ENCODE peak calls at places on chromosomes 13 and 19, in nine cellular contexts. One of them, this sample, is unnamed. For H3K27me3, the result is how much of the 10 kb centered on the place peaks cover.

GRCh38 chr19:46115396-46116109 is 8.9 kb downstream of the IGFL3 start:
- DNase-seq in A673: no peak
- DNase-seq in CD4-positive, alpha-beta T cell: no peak
- DNase-seq in heart left ventricle: no peak
- DNase-seq in tibial artery: no peak
- DNase-seq in H9: no peak
- DNase-seq in kidney epithelial cell: peak
- DNase-seq in cardiac muscle cell: no peak
- DNase-seq in neural progenitor cell: no peak
- DNase-seq in this sample: no peak

GRCh38 chr19:20565321-20566018 is at the start of gene ZNF737:
- DNase-seq in H9: peak
- DNase-seq in neural progenitor cell: peak
- DNase-seq in cardiac muscle cell: peak
- DNase-seq in A673: peak
- DNase-seq in CD4-positive, alpha-beta T cell: peak
- DNase-seq in kidney epithelial cell: peak
- DNase-seq in tibial artery: peak
- DNase-seq in heart left ventricle: peak
- DNase-seq in this sample: peak

GRCh38 chr19:5913739-5914357 is at the start of gene CAPS:
- DNase-seq in heart left ventricle: peak
- DNase-seq in CD4-positive, alpha-beta T cell: no peak
- DNase-seq in A673: no peak
- DNase-seq in kidney epithelial cell: peak
- DNase-seq in tibial artery: peak
- DNase-seq in H9: no peak
- DNase-seq in neural progenitor cell: no peak
- DNase-seq in cardiac muscle cell: no peak
- DNase-seq in this sample: peak

GRCh38 chr19:3803114-3803888 is 17.1 kb upstream of the MATK start:
- DNase-seq in cardiac muscle cell: no peak
- DNase-seq in heart left ventricle: no peak
- DNase-seq in H9: no peak
- DNase-seq in A673: no peak
- DNase-seq in tibial artery: no peak
- DNase-seq in neural progenitor cell: no peak
- DNase-seq in kidney epithelial cell: no peak
- DNase-seq in CD4-positive, alpha-beta T cell: no peak
- DNase-seq in this sample: no peak

GRCh38 chr19:7642295-7643046 is 5.6 kb downstream of the STXBP2 start:
- DNase-seq in heart left ventricle: no peak
- DNase-seq in kidney epithelial cell: no peak
- DNase-seq in H9: no peak
- DNase-seq in A673: no peak
- DNase-seq in neural progenitor cell: no peak
- DNase-seq in cardiac muscle cell: no peak
- DNase-seq in CD4-positive, alpha-beta T cell: no peak
- DNase-seq in tibial artery: no peak
- DNase-seq in this sample: no peak

GRCh38 chr13:51675385-51675784 is 91.1 kb downstream of the WDFY2 start:
- DNase-seq in CD4-positive, alpha-beta T cell: no peak
- DNase-seq in tibial artery: no peak
- DNase-seq in cardiac muscle cell: no peak
- DNase-seq in A673: no peak
- DNase-seq in neural progenitor cell: no peak
- DNase-seq in H9: no peak
- DNase-seq in kidney epithelial cell: no peak
- DNase-seq in heart left ventricle: no peak
- DNase-seq in this sample: no peak

GRCh38 chr19:5880604-5881078 is 10.3 kb upstream of the FUT5 start:
- DNase-seq in CD4-positive, alpha-beta T cell: no peak
- DNase-seq in A673: no peak
- DNase-seq in H9: no peak
- DNase-seq in heart left ventricle: peak
- DNase-seq in kidney epithelial cell: no peak
- DNase-seq in tibial artery: no peak
- DNase-seq in neural progenitor cell: no peak
- DNase-seq in cardiac muscle cell: peak
- DNase-seq in this sample: no peak

GRCh38 chr19:55027472-55028337 is 10.4 kb downstream of the GP6 start:
- DNase-seq in A673: peak
- DNase-seq in heart left ventricle: no peak
- DNase-seq in tibial artery: no peak
- DNase-seq in cardiac muscle cell: no peak
- DNase-seq in kidney epithelial cell: no peak
- DNase-seq in H9: no peak
- DNase-seq in neural progenitor cell: no peak
- DNase-seq in CD4-positive, alpha-beta T cell: no peak
- DNase-seq in this sample: no peak

GRCh38 chr13:107374038-107374437 is 806.1 kb upstream of the ARGLU1 start:
- DNase-seq in tibial artery: no peak
- DNase-seq in heart left ventricle: no peak
- DNase-seq in A673: no peak
- DNase-seq in neural progenitor cell: no peak
- DNase-seq in cardiac muscle cell: no peak
- DNase-seq in kidney epithelial cell: no peak
- DNase-seq in H9: no peak
- DNase-seq in CD4-positive, alpha-beta T cell: no peak
- DNase-seq in this sample: no peak

GRCh38 chr13:48624016-48624415 is 29.7 kb upstream of the CYSLTR2 start:
- DNase-seq in H9: no peak
- DNase-seq in kidney epithelial cell: no peak
- DNase-seq in heart left ventricle: no peak
- DNase-seq in cardiac muscle cell: no peak
- DNase-seq in A673: no peak
- DNase-seq in CD4-positive, alpha-beta T cell: no peak
- DNase-seq in tibial artery: no peak
- DNase-seq in neural progenitor cell: no peak
- DNase-seq in this sample: no peak

GRCh38 chr19:16626796-16627193 is 1.2 kb downstream of the MED26 start:
- DNase-seq in heart left ventricle: no peak
- DNase-seq in kidney epithelial cell: no peak
- DNase-seq in H9: no peak
- DNase-seq in CD4-positive, alpha-beta T cell: no peak
- DNase-seq in A673: no peak
- DNase-seq in neural progenitor cell: peak
- DNase-seq in cardiac muscle cell: no peak
- DNase-seq in tibial artery: no peak
- DNase-seq in this sample: no peak

GRCh38 chr13:50685491-50685890 is 158.0 kb downstream of the DLEU7 start:
- DNase-seq in CD4-positive, alpha-beta T cell: no peak
- DNase-seq in A673: peak
- DNase-seq in heart left ventricle: peak
- DNase-seq in cardiac muscle cell: peak
- DNase-seq in kidney epithelial cell: no peak
- DNase-seq in neural progenitor cell: peak
- DNase-seq in tibial artery: peak
- DNase-seq in H9: no peak
- DNase-seq in this sample: no peak

GRCh38 chr13:38685974-38686571 is 804 bp upstream of the FREM2 start:
- DNase-seq in cardiac muscle cell: peak
- DNase-seq in A673: peak
- DNase-seq in CD4-positive, alpha-beta T cell: no peak
- DNase-seq in heart left ventricle: no peak
- DNase-seq in tibial artery: no peak
- DNase-seq in neural progenitor cell: peak
- DNase-seq in kidney epithelial cell: no peak
- DNase-seq in H9: peak
- DNase-seq in this sample: no peak

GRCh38 chr19:49020342-49020741 is 3.5 kb upstream of the LHB start:
- DNase-seq in A673: no peak
- DNase-seq in heart left ventricle: no peak
- DNase-seq in H9: peak
- DNase-seq in CD4-positive, alpha-beta T cell: no peak
- DNase-seq in kidney epithelial cell: no peak
- DNase-seq in neural progenitor cell: no peak
- DNase-seq in tibial artery: no peak
- DNase-seq in cardiac muscle cell: no peak
- DNase-seq in this sample: no peak

GRCh38 chr19:49016067-49016839 is 638 bp downstream of the LHB start:
- DNase-seq in A673: no peak
- DNase-seq in kidney epithelial cell: no peak
- DNase-seq in neural progenitor cell: no peak
- DNase-seq in CD4-positive, alpha-beta T cell: no peak
- DNase-seq in heart left ventricle: no peak
- DNase-seq in cardiac muscle cell: no peak
- DNase-seq in tibial artery: no peak
- DNase-seq in H9: no peak
- DNase-seq in this sample: no peak

GRCh38 chr19:49019242-49019932 is 2.5 kb upstream of the LHB start:
- DNase-seq in kidney epithelial cell: no peak
- DNase-seq in cardiac muscle cell: peak
- DNase-seq in neural progenitor cell: peak
- DNase-seq in A673: peak
- DNase-seq in H9: peak
- DNase-seq in tibial artery: no peak
- DNase-seq in heart left ventricle: peak
- DNase-seq in CD4-positive, alpha-beta T cell: peak
- DNase-seq in this sample: peak

GRCh38 chr19:49017041-49017665 is at the start of gene LHB:
- DNase-seq in neural progenitor cell: no peak
- DNase-seq in H9: peak
- DNase-seq in kidney epithelial cell: no peak
- DNase-seq in tibial artery: no peak
- DNase-seq in cardiac muscle cell: no peak
- DNase-seq in CD4-positive, alpha-beta T cell: no peak
- DNase-seq in heart left ventricle: no peak
- DNase-seq in A673: no peak
- DNase-seq in this sample: no peak

DNA sequence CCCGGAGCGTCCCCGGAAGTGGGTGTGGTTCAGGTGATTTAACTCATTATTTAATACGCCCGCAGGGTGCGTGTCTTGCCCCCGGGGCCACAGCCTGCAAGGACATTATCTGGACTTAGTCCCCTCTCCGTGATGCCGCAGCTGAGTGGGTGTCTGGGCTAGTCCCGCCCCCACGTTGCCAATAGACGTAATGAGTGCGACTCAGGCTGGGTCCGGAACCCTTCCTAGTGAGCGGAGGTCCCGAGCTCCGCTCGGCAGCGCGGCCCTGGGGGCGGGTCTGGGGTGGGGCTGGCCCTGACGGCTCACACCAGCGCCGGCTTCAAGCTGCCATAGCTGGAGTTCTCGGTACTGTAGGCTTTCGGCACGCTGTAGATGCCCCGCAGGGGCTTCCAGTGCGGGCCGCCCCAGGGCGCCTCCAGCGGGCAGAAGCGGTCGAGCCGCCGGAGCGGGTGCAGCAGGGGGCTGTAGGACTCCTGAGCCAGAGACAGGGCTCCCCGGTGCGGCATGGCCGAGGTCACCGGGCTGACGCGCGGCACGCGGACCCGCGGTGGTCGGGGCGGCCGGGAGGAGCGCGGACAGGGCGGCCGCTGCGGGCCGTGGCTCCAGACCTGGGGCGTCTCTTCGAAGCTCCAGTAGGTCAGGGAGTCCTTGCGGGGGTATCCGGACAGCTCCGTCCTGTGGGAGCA is 918 bp upstream of the LHB start:
- DNase-seq in cardiac muscle cell: peak
- DNase-seq in tibial artery: no peak
- DNase-seq in heart left ventricle: peak
- DNase-seq in H9: peak
- DNase-seq in neural progenitor cell: peak
- DNase-seq in kidney epithelial cell: no peak
- DNase-seq in A673: peak
- DNase-seq in CD4-positive, alpha-beta T cell: peak
- DNase-seq in this sample: peak
- TF ChIP-seq CTCF in cardiac muscle cell: peak
- TF ChIP-seq CTCF in tibial artery: peak
- TF ChIP-seq CTCF in heart left ventricle: peak
- TF ChIP-seq CTCF in H9: peak
- TF ChIP-seq CTCF in neural progenitor cell: peak
- TF ChIP-seq CTCF in kidney epithelial cell: peak
- TF ChIP-seq CTCF in A673: peak
- TF ChIP-seq CTCF in CD4-positive, alpha-beta T cell: peak
- TF ChIP-seq CTCF in this sample: no peak

DNA sequence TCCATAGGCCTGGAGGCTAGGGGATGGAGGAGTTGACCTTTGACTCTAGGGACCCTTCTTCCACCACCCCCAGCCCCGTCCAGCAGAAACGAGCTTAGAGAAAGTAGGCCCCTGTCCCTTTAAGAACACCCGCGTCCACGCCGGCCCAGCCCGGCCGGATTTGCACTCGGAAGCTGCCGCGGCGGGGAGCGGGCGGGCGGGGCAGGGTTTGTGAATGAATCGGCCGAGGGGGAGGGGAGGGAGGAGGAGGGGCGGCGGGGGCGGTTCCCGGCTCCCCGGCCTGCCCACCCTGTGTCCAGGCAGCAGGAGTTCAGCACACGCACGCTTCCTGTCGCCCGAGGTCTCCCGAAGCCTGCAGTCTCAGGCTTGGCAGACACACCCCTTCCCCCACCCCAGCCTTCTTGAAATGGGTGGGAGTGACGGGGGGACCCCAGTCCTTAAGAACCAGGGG is 1.5 kb downstream of the UNC13A start:
- DNase-seq in tibial artery: no peak
- DNase-seq in A673: peak
- DNase-seq in neural progenitor cell: peak
- DNase-seq in kidney epithelial cell: no peak
- DNase-seq in cardiac muscle cell: peak
- DNase-seq in H9: peak
- DNase-seq in CD4-positive, alpha-beta T cell: no peak
- DNase-seq in heart left ventricle: peak
- DNase-seq in this sample: no peak
- H3K27me3 ChIP-seq in tibial artery: under half
- H3K27me3 ChIP-seq in A673: under half
- H3K27me3 ChIP-seq in neural progenitor cell: under half
- H3K27me3 ChIP-seq in kidney epithelial cell: under half
- H3K27me3 ChIP-seq in cardiac muscle cell: under half
- H3K27me3 ChIP-seq in H9: under half
- H3K27me3 ChIP-seq in CD4-positive, alpha-beta T cell: half or more
- H3K27me3 ChIP-seq in heart left ventricle: under half
- H3K27me3 ChIP-seq in this sample: under half

GRCh38 chr19:53897459-53897858 is 11.6 kb upstream of the CACNG7 start:
- DNase-seq in neural progenitor cell: no peak
- DNase-seq in H9: no peak
- DNase-seq in A673: no peak
- DNase-seq in kidney epithelial cell: no peak
- DNase-seq in CD4-positive, alpha-beta T cell: no peak
- DNase-seq in tibial artery: no peak
- DNase-seq in heart left ventricle: no peak
- DNase-seq in cardiac muscle cell: no peak
- DNase-seq in this sample: no peak
- TF ChIP-seq CTCF in neural progenitor cell: no peak
- TF ChIP-seq CTCF in H9: no peak
- TF ChIP-seq CTCF in A673: no peak
- TF ChIP-seq CTCF in kidney epithelial cell: no peak
- TF ChIP-seq CTCF in CD4-positive, alpha-beta T cell: no peak
- TF ChIP-seq CTCF in tibial artery: no peak
- TF ChIP-seq CTCF in heart left ventricle: no peak
- TF ChIP-seq CTCF in cardiac muscle cell: no peak
- TF ChIP-seq CTCF in this sample: no peak

DNA sequence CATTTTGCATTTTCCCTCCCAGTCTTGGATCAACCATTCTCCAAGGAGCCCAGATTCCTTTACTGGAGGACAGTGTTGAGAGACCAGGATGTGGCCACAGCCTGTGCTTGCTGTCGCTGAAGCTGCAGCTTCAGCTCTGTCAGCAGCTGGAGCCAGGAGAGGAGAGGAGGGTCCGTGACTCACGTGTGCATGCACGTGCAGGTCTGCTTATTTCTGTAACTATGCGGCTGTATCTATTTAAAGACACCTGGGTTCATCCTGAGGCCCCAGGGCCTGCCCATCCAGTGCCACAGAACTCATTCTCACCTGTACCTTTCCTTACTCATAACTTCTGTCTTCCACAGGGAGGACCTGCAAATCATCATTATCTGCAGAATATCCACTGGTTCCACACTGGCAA is 8.2 kb upstream of the LAMP1 start:
- DNase-seq in cardiac muscle cell: no peak
- DNase-seq in heart left ventricle: no peak
- DNase-seq in tibial artery: no peak
- DNase-seq in kidney epithelial cell: no peak
- DNase-seq in H9: no peak
- DNase-seq in CD4-positive, alpha-beta T cell: no peak
- DNase-seq in A673: no peak
- DNase-seq in neural progenitor cell: no peak
- DNase-seq in this sample: no peak
- H3K27me3 ChIP-seq in cardiac muscle cell: under half
- H3K27me3 ChIP-seq in heart left ventricle: under half
- H3K27me3 ChIP-seq in tibial artery: under half
- H3K27me3 ChIP-seq in kidney epithelial cell: under half
- H3K27me3 ChIP-seq in H9: under half
- H3K27me3 ChIP-seq in CD4-positive, alpha-beta T cell: under half
- H3K27me3 ChIP-seq in A673: under half
- H3K27me3 ChIP-seq in neural progenitor cell: half or more
- H3K27me3 ChIP-seq in this sample: under half